ENCODE peak calls at places on chromosome 9, in nine cellular contexts. S, A, Q, R, D, X, B, O and H are unnamed samples.

GRCh38 chr9:113578279-113578865 is 114.8 kb downstream of the RGS3 start:
- DNase-seq in D (no peak), A (no peak), B (no peak), Q (no peak), X (no peak), S (no peak), O (no peak), R (no peak), H (no peak)

GRCh38 chr9:21778300-21778699 is 24.1 kb upstream of the MTAP start:
- DNase-seq in X (no peak), S (no peak), Q (no peak), D (no peak), O (no peak), R (no peak), B (peak; percentile 78), A (no peak), H (no peak)

GRCh38 chr9:74645007-74645639 is 148.0 kb downstream of the RORB start:
- DNase-seq in A (peak; percentile 17), O (peak; percentile 11), D (peak; percentile 18), X (no peak), Q (no peak), B (peak; percentile 10), R (no peak), S (no peak), H (no peak)

GRCh38 chr9:21556581-21557427 is 74.7 kb upstream of the IFNE start:
- DNase-seq in A (no peak), D (no peak), B (peak; percentile 58), X (no peak), Q (no peak), R (no peak), O (no peak), S (no peak), H (no peak)

GRCh38 chr9:84874583-84874982 is 205.1 kb downstream of the NTRK2 start:
- DNase-seq in R (no peak), D (peak; percentile 18), S (no peak), B (no peak), O (no peak), X (no peak), A (no peak), Q (no peak), H (no peak)

GRCh38 chr9:86751207-86751606 is 196.1 kb downstream of the GAS1 start:
- DNase-seq in R (no peak), X (no peak), A (no peak), B (peak; percentile 26), S (no peak), D (no peak), Q (peak; percentile 52), O (no peak), H (no peak)

GRCh38 chr9:111700776-111701175 is 39.4 kb downstream of the GNG10 start:
- DNase-seq in X (no peak), O (no peak), B (peak; percentile 29), S (no peak), Q (no peak), A (no peak), D (no peak), R (no peak), H (no peak)

GRCh38 chr9:117763314-117763713 is 59.1 kb downstream of the TLR4 start:
- DNase-seq in O (no peak), Q (no peak), D (no peak), B (peak; percentile 34), S (no peak), R (no peak), A (no peak), X (no peak), H (no peak)

GRCh38 chr9:123678038-123678877 is 251.7 kb downstream of the DENND1A start:
- DNase-seq in D (no peak), X (no peak), B (peak; percentile 64), S (no peak), R (no peak), O (no peak), Q (peak; percentile 51), A (no peak), H (no peak)

GRCh38 chr9:84379740-84380139 is 39.2 kb upstream of the SLC28A3 start:
- DNase-seq in D (no peak), O (no peak), B (no peak), X (peak; percentile 23), A (no peak), R (no peak), S (no peak), Q (no peak), H (no peak)

GRCh38 chr9:134131471-134132207 is 4.2 kb upstream of the WDR5 start:
- DNase-seq in D (no peak), O (no peak), S (no peak), R (no peak), X (no peak), Q (peak; percentile 69), B (no peak), A (no peak), H (no peak)
- TF ChIP-seq CTCF in D (no peak), O (no peak), S (no peak), R (no peak), X (no peak), Q (no peak), B (no peak), A (no peak), H (no peak)

GRCh38 chr9:3863114-3863528 is 337.3 kb upstream of the RFX3 start:
- DNase-seq in R (no peak), A (no peak), X (peak; percentile 46), Q (peak; percentile 65), D (no peak), O (no peak), B (peak; percentile 64), S (no peak), H (no peak)
- TF ChIP-seq CTCF in R (no peak), A (no peak), X (peak; percentile 10), Q (peak; percentile 23), D (no peak), O (no peak), B (peak; percentile 25), S (no peak), H (no peak)

GRCh38 chr9:97615439-97616072 is 17.6 kb downstream of the TSTD2 start:
- DNase-seq in O (peak; percentile 69), X (peak; percentile 47), Q (peak; percentile 64), D (peak; percentile 67), B (peak; percentile 71), R (peak; percentile 46), S (peak; percentile 42), A (peak; percentile 59), H (peak; percentile 64)
- TF ChIP-seq CTCF in O (peak; percentile 82), X (peak; percentile 81), Q (peak; percentile 85), D (peak; percentile 88), B (peak; percentile 81), R (peak; percentile 81), S (peak; percentile 88), A (peak; percentile 89), H (peak; percentile 63)

GRCh38 chr9:136860933-136861873 is 4.9 kb downstream of the EDF1 start:
- DNase-seq in A (no peak), S (no peak), B (no peak), O (no peak), R (peak; percentile 24), X (no peak), D (no peak), Q (peak; percentile 79), H (no peak)
- TF ChIP-seq CTCF in A (no peak), S (no peak), B (no peak), O (no peak), R (no peak), X (no peak), D (no peak), Q (no peak), H (no peak)

GRCh38 chr9:93324191-93324834 is 127.2 kb upstream of the FAM120A start:
- DNase-seq in A (no peak), B (no peak), S (no peak), D (no peak), R (no peak), O (no peak), Q (no peak), X (no peak), H (no peak)
- TF ChIP-seq CTCF in A (no peak), B (no peak), S (no peak), D (no peak), R (no peak), O (no peak), Q (no peak), X (no peak), H (no peak)

DNA sequence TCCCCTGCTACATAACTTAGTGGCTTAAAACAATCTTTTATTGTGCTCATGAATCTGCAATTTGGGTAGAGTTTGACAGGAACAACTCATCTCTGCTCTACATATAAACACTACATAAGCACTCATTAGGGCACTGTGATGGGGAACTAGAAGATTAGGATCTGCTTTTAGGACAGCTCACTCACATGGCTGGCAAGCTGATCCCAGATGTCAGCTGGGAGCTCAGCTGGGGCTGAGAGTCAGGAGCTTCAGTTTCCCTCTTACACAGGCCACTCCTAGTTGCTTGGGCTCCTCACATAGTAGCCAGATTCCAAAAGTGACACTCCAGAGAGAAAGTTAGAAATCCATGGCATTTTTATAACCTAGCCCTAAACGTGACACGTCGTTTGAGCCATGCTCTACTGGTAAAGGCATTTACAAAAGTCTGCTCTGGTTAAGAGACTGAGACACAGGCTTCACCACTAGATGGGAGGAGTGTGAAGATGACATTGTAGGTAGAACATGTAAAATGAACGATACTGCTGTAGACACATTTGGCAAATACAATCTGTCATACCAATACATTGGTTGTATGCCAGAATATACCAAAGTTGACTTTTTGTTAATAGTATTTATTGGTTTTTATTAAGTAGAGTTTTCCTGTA is 23.6 kb downstream of the SCAI start:
- DNase-seq in Q (no peak), X (no peak), D (no peak), B (peak; percentile 63), R (no peak), S (no peak), O (no peak), A (no peak), H (no peak)
- TF ChIP-seq CTCF in Q (peak; percentile 18), X (no peak), D (no peak), B (peak; percentile 46), R (no peak), S (no peak), O (no peak), A (no peak), H (no peak)

DNA sequence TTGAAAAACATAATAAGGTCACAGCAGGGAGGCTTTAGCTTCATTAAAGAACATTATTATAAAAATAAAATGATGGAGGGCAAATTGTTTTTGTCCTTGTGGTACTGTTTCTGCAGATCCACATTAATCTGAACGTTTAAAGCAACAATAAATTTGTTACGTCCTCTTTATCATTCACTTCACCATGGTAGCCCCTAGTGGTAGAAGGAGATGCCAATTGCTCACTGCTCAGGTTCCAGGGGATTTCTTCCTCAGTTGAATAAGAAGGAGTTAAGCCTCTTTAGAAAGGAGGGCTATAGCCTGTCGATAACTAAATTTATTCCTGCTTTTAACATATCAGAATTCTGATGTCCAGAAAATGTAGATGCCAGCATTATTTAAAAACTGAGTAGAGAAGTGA is 692.4 kb downstream of the PTPRD start:
- DNase-seq in R (no peak), A (no peak), B (no peak), S (no peak), O (no peak), D (no peak), X (no peak), Q (no peak), H (no peak)
- TF ChIP-seq CTCF in R (no peak), A (peak; percentile 53), B (no peak), S (no peak), O (peak; percentile 35), D (peak; percentile 44), X (peak; percentile 53), Q (no peak), H (peak; percentile 26)